ENCODE peak calls at places on chromosome 9, in six cellular contexts. B, L, S, H, R and K are unnamed samples.

GRCh38 chr9:84932915-84933527 is 263.5 kb downstream of the NTRK2 start:
- DNase-seq in L (no peak), H (no peak), S (no peak), B (no peak), R (no peak), K (peak; percentile 25)

GRCh38 chr9:19666575-19666974 is 122.3 kb downstream of the SLC24A2 start:
- DNase-seq in L (no peak), B (no peak), R (no peak), S (no peak), H (no peak), K (no peak)

GRCh38 chr9:107740088-107740980 is 250.8 kb upstream of the KLF4 start:
- DNase-seq in H (no peak), R (no peak), L (no peak), B (no peak), S (no peak), K (no peak)

GRCh38 chr9:31030741-31031202 is 1353.7 kb upstream of the ACO1 start:
- DNase-seq in S (no peak), L (no peak), R (no peak), B (no peak), H (no peak), K (peak; percentile 85)

GRCh38 chr9:37104183-37104889 is 16.0 kb upstream of the ZCCHC7 start:
- DNase-seq in L (no peak), S (no peak), H (no peak), R (no peak), B (no peak), K (no peak)

GRCh38 chr9:99361827-99362226 is 139.7 kb downstream of the SEC61B start:
- DNase-seq in S (peak; percentile 56), B (no peak), H (no peak), L (no peak), R (no peak), K (no peak)

GRCh38 chr9:114803886-114804285 is 2.0 kb downstream of the TNFSF15 start:
- DNase-seq in L (no peak), R (no peak), S (no peak), B (no peak), H (no peak), K (no peak)

GRCh38 chr9:35844628-35845301 is 15.7 kb downstream of the TMEM8B start:
- DNase-seq in L (no peak), H (peak; percentile 64), S (no peak), R (no peak), B (peak; percentile 26), K (no peak)

GRCh38 chr9:135524130-135524861 is 3.1 kb downstream of the LCN1 start:
- DNase-seq in R (no peak), L (no peak), S (peak; percentile 45), H (no peak), B (no peak), K (no peak)

GRCh38 chr9:79768199-79768598 is 196.4 kb downstream of the TLE4 start:
- DNase-seq in H (no peak), L (no peak), R (no peak), S (no peak), B (no peak), K (no peak)

GRCh38 chr9:29439961-29440360 is 1866.7 kb upstream of the C9orf72 start:
- DNase-seq in S (no peak), L (no peak), H (no peak), R (no peak), B (peak; percentile 24), K (no peak)

GRCh38 chr9:127549771-127550170 is 62.3 kb upstream of the STXBP1 start:
- DNase-seq in L (no peak), R (no peak), H (no peak), S (no peak), B (no peak), K (no peak)

GRCh38 chr9:86940774-86941173 is 6.5 kb downstream of the GAS1 start:
- DNase-seq in L (no peak), R (no peak), H (no peak), S (no peak), B (no peak), K (no peak)

GRCh38 chr9:130638278-130639118 is 25.9 kb upstream of the PRDM12 start:
- DNase-seq in H (no peak), L (no peak), R (no peak), B (no peak), S (no peak), K (no peak)

GRCh38 chr9:4933177-4933576 is 51.9 kb upstream of the JAK2 start:
- DNase-seq in R (no peak), L (no peak), H (no peak), S (no peak), B (no peak), K (no peak)

GRCh38 chr9:127776919-127777280 is 1.6 kb downstream of the SH2D3C start:
- DNase-seq in L (no peak), S (no peak), B (no peak), H (no peak), R (no peak), K (no peak)

GRCh38 chr9:130482463-130482862 is 37.7 kb downstream of the ASS1 start:
- DNase-seq in S (no peak), H (no peak), B (no peak), L (no peak), R (no peak), K (no peak)

GRCh38 chr9:98298476-98298875 is 43.0 kb upstream of the TBC1D2 start:
- DNase-seq in L (no peak), B (no peak), S (no peak), H (no peak), R (no peak), K (no peak)

GRCh38 chr9:98302150-98302549 is 46.7 kb upstream of the TBC1D2 start:
- DNase-seq in R (no peak), B (no peak), H (no peak), L (no peak), S (no peak), K (no peak)

GRCh38 chr9:98302938-98303337 is 47.5 kb upstream of the TBC1D2 start:
- DNase-seq in L (no peak), S (no peak), B (no peak), H (no peak), R (no peak), K (no peak)

GRCh38 chr9:98303556-98304125 is 48.2 kb upstream of the TBC1D2 start:
- DNase-seq in S (no peak), R (no peak), B (no peak), L (no peak), H (no peak), K (no peak)

DNA sequence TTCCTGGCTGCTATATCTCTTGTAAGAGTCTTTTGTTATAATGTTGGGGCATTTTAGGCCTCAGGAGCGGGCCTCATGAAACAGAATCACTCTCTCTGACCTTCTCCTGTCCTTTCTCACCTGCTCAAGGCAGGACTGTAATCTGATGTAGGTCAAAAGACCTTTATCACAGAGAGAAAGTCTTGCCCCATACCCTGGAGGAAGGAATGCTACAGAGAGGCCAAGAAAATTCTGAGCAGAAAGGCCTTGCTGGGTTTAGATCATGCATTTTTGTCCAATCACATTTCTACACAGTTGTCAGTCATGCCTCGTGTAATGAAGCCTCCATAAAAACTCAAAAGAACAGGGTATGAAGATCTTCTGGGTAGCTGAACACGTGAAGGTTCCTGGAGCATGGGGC is 45.2 kb upstream of the TBC1D2 start:
- DNase-seq in H (no peak), S (no peak), L (no peak), R (no peak), B (no peak), K (no peak)
- TF ChIP-seq ZNF274 in H (no peak), S (no peak), L (no peak), R (no peak), B (no peak), K (no peak)

GRCh38 chr9:137575725-137576411 is 2.9 kb downstream of the DPH7 start:
- DNase-seq in B (no peak), H (peak; percentile 20), L (no peak), S (no peak), R (no peak), K (no peak)
- TF ChIP-seq ZNF274 in B (no peak), H (no peak), L (no peak), S (no peak), R (no peak), K (no peak)

GRCh38 chr9:137074657-137075274 is 2.6 kb upstream of the UAP1L1 start:
- DNase-seq in B (no peak), L (no peak), S (no peak), R (no peak), H (no peak), K (no peak)
- TF ChIP-seq ZNF274 in B (no peak), L (no peak), S (no peak), R (no peak), H (no peak), K (no peak)

GRCh38 chr9:92723299-92723625 is 41.4 kb downstream of the BICD2 start:
- DNase-seq in R (no peak), B (no peak), H (no peak), L (no peak), S (no peak), K (no peak)

GRCh38 chr9:92723801-92724323 is 40.8 kb downstream of the BICD2 start:
- DNase-seq in L (no peak), S (peak; percentile 31), B (no peak), R (no peak), H (no peak), K (no peak)

GRCh38 chr9:92725266-92725545 is 39.4 kb downstream of the BICD2 start:
- DNase-seq in B (no peak), L (no peak), H (no peak), R (no peak), S (no peak), K (no peak)

GRCh38 chr9:92725726-92726125 is 38.9 kb downstream of the BICD2 start:
- DNase-seq in R (no peak), B (no peak), H (no peak), S (peak; percentile 39), L (no peak), K (no peak)

GRCh38 chr9:92724528-92725265 is 39.9 kb downstream of the BICD2 start:
- DNase-seq in S (peak; percentile 35), B (no peak), H (no peak), R (no peak), L (no peak), K (no peak)
- TF ChIP-seq ZNF274 in S (no peak), B (no peak), H (no peak), R (no peak), L (no peak), K (no peak)

GRCh38 chr9:7358876-7359275 is 440.7 kb downstream of the DMAC1 start:
- DNase-seq in B (no peak), R (no peak), H (no peak), S (no peak), L (no peak), K (no peak)
- TF ChIP-seq ZNF274 in B (no peak), R (no peak), H (no peak), S (no peak), L (no peak), K (no peak)

GRCh38 chr9:117703538-117703937 is 665 bp upstream of the TLR4 start:
- DNase-seq in B (no peak), R (no peak), L (no peak), H (no peak), S (no peak), K (no peak)

GRCh38 chr9:117705386-117705785 is 1.2 kb downstream of the TLR4 start:
- DNase-seq in S (no peak), B (no peak), R (no peak), L (no peak), H (no peak), K (no peak)

GRCh38 chr9:117706421-117707150 is 2.4 kb downstream of the TLR4 start:
- DNase-seq in L (no peak), B (no peak), R (no peak), H (no peak), S (no peak), K (no peak)

GRCh38 chr9:117704597-117704996 is 394 bp downstream of the TLR4 start:
- DNase-seq in H (no peak), L (no peak), R (no peak), B (no peak), S (no peak), K (no peak)

GRCh38 chr9:117704024-117704575 is at the start of gene TLR4:
- DNase-seq in B (no peak), L (no peak), S (no peak), H (peak; percentile 45), R (no peak), K (no peak)
- TF ChIP-seq ZNF274 in B (no peak), L (no peak), S (no peak), H (no peak), R (no peak), K (no peak)